ENCODE peak calls at places on chromosomes 6 and 20, in seven cellular contexts. A is right atrium auricular region; G is MCF 10A; E is KG1; M is stimulated activated CD4-positive, alpha-beta T cell treated with anti-CD3 and anti-CD28 coated beads, Interleukin-4, amount 100 ng/mL, for 24 hours; T is psoas muscle; L is LoVo. U is an unnamed sample.

GRCh38 chr6:70706491-70707123 is 38.9 kb downstream of the SMAP1 start:
- DNase-seq in A (no peak), G (peak), E (peak), M (no peak), T (no peak), L (peak), U (no peak)

GRCh38 chr20:25579081-25579770 is 6.1 kb downstream of the NINL start:
- DNase-seq in A (no peak), G (no peak), E (no peak), M (no peak), T (no peak), L (no peak), U (peak)

GRCh38 chr20:4113996-4114603 is 98.7 kb upstream of the RNF24 start:
- DNase-seq in A (no peak), G (no peak), E (no peak), M (no peak), T (no peak), L (no peak), U (no peak)

GRCh38 chr20:62905536-62906117 is 20.7 kb downstream of the DIDO1 start:
- DNase-seq in A (no peak), G (no peak), E (no peak), M (no peak), T (no peak), L (no peak), U (no peak)

GRCh38 chr6:72709436-72709835 is 87.6 kb downstream of the KCNQ5 start:
- DNase-seq in A (no peak), G (no peak), E (no peak), M (no peak), T (no peak), L (no peak), U (no peak)

GRCh38 chr6:27672113-27672799 is 199.4 kb upstream of the ZNF184 start:
- DNase-seq in A (no peak), G (peak), E (peak), M (no peak), T (no peak), L (peak), U (peak)

GRCh38 chr6:134938896-134939295 is 11.0 kb downstream of the ALDH8A1 start:
- DNase-seq in A (no peak), G (no peak), E (no peak), M (peak), T (no peak), L (no peak), U (no peak)

GRCh38 chr6:66032626-66033025 is 325.6 kb upstream of the EYS start:
- DNase-seq in A (no peak), G (no peak), E (no peak), M (no peak), T (no peak), L (no peak), U (no peak)

GRCh38 chr6:148747145-148747492 is 289 bp downstream of the UST start:
- DNase-seq in A (no peak), G (peak), E (no peak), M (no peak), T (peak), L (peak), U (peak)

GRCh38 chr6:26223213-26223612 is 136.0 kb downstream of the HFE start:
- DNase-seq in A (no peak), G (peak), E (no peak), M (no peak), T (no peak), L (peak), U (no peak)

GRCh38 chr6:148779142-148779562 is 32.3 kb downstream of the UST start:
- DNase-seq in A (no peak), G (peak), E (no peak), M (no peak), T (no peak), L (no peak), U (no peak)

U was measured in osteoblast.